ENCODE peak calls at places on chromosome X, in six cellular contexts. D is ovary, M is heart left ventricle, Z is GM23338, S is spleen, J is transverse colon. H is an unnamed sample.

GRCh38 chrX:154349359-154349935 is 25.0 kb downstream of the FLNA start:
- DNase-seq in D (peak), M (no peak), Z (no peak), S (no peak), J (peak), H (peak)

GRCh38 chrX:24253030-24253429 is 60.8 kb downstream of the SUPT20HL2 start:
- DNase-seq in D (no peak), M (no peak), Z (no peak), S (no peak), J (no peak), H (no peak)

GRCh38 chrX:119694601-119695534 is 1.9 kb upstream of the SEPTIN6 start:
- DNase-seq in D (no peak), M (no peak), Z (peak), S (peak), J (no peak), H (no peak)

GRCh38 chrX:103773445-103773844 is 3.2 kb upstream of the PLP1 start:
- DNase-seq in D (no peak), M (no peak), Z (no peak), S (no peak), J (no peak), H (no peak)

GRCh38 chrX:133414399-133415275 is 652 bp downstream of the GPC4 start:
- DNase-seq in D (peak), M (peak), Z (peak), S (no peak), J (peak), H (peak)

GRCh38 chrX:72001471-72001870 is 90.8 kb downstream of the NHSL2 start:
- DNase-seq in D (no peak), M (no peak), Z (peak), S (no peak), J (no peak), H (no peak)

GRCh38 chrX:66731398-66731797 is 92.5 kb upstream of the EDA2R start:
- DNase-seq in D (no peak), M (no peak), Z (peak), S (no peak), J (no peak), H (no peak)

GRCh38 chrX:134631404-134632346 is 26.6 kb downstream of the PLAC1 start:
- DNase-seq in D (peak), M (no peak), Z (no peak), S (no peak), J (peak), H (no peak)

GRCh38 chrX:140799216-140799615 is 89.7 kb downstream of the LINC00632 start:
- DNase-seq in D (no peak), M (no peak), Z (no peak), S (no peak), J (no peak), H (no peak)

GRCh38 chrX:134592303-134592702 is 66.0 kb downstream of the PLAC1 start:
- DNase-seq in D (no peak), M (no peak), Z (no peak), S (no peak), J (no peak), H (no peak)

GRCh38 chrX:77785746-77786548 is at the start of gene ATRX:
- DNase-seq in D (peak), M (peak), Z (peak), S (peak), J (peak), H (peak)

GRCh38 chrX:28177202-28177601 is 196.0 kb upstream of the DCAF8L1 start:
- DNase-seq in D (no peak), M (no peak), Z (peak), S (no peak), J (peak), H (no peak)

GRCh38 chrX:113539599-113540356 is 699.1 kb upstream of the AMOT start:
- DNase-seq in D (no peak), M (no peak), Z (peak), S (no peak), J (no peak), H (no peak)

GRCh38 chrX:38166478-38167083 is 54.1 kb downstream of the SRPX start:
- DNase-seq in D (no peak), M (no peak), Z (peak), S (no peak), J (no peak), H (no peak)

GRCh38 chrX:69257504-69258127 is 92.4 kb upstream of the PJA1 start:
- DNase-seq in D (no peak), M (no peak), Z (no peak), S (no peak), J (no peak), H (no peak)

GRCh38 chrX:132120913-132121312 is 6.9 kb downstream of the FRMD7 start:
- DNase-seq in D (no peak), M (no peak), Z (no peak), S (no peak), J (no peak), H (no peak)

GRCh38 chrX:46770817-46771163 is 11.9 kb upstream of the SLC9A7 start:
- DNase-seq in D (no peak), M (no peak), Z (no peak), S (no peak), J (no peak), H (no peak)

GRCh38 chrX:68421651-68422050 is 11.6 kb downstream of the OPHN1 start:
- DNase-seq in D (no peak), M (no peak), Z (no peak), S (no peak), J (no peak), H (no peak)

GRCh38 chrX:45986971-45987370 is 558.2 kb downstream of the ZNF674 start:
- DNase-seq in D (no peak), M (no peak), Z (no peak), S (no peak), J (no peak), H (no peak)

DNA sequence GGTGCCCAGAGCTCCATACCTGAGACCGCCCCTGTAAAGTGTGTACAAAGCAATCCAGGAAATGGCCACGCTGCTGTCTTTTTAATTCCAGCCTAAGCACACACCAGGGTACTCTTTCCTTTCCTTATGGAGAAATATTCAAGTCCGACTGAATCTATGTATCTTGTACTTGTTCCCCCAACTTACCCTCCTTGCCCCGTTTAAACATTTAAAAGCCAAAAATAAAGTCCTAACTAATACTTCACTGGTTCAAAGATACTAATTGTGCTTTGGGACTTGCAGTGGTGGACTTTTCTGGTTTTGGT is 731 bp upstream of the AMMECR1 start:
- DNase-seq in D (no peak), M (no peak), Z (no peak), S (no peak), J (no peak), H (no peak)
- H3K27ac ChIP-seq in D (peak), M (peak), Z (peak), S (peak), J (peak), H (peak)

GRCh38 chrX:57453901-57454300 is 137.9 kb upstream of the ZXDB start:
- DNase-seq in D (no peak), M (no peak), Z (peak), S (no peak), J (no peak), H (no peak)
- TF ChIP-seq CTCF in D (no peak), M (peak), Z (peak), S (no peak), J (no peak), H (peak)

GRCh38 chrX:13165266-13165665 is 120.8 kb upstream of the FAM9C start:
- DNase-seq in D (no peak), M (no peak), Z (no peak), S (no peak), J (no peak), H (no peak)
- H3K27ac ChIP-seq in D (no peak), M (peak), Z (no peak), S (no peak), J (no peak), H (peak)

GRCh38 chrX:49748211-49748956 is 52.6 kb upstream of the PAGE1 start:
- DNase-seq in D (no peak), M (no peak), Z (no peak), S (no peak), J (no peak), H (no peak)

GRCh38 chrX:49753691-49754090 is 57.9 kb upstream of the PAGE1 start:
- DNase-seq in D (no peak), M (no peak), Z (no peak), S (no peak), J (no peak), H (no peak)

GRCh38 chrX:49756692-49757091 is 60.9 kb upstream of the PAGE1 start:
- DNase-seq in D (no peak), M (no peak), Z (no peak), S (no peak), J (no peak), H (no peak)

DNA sequence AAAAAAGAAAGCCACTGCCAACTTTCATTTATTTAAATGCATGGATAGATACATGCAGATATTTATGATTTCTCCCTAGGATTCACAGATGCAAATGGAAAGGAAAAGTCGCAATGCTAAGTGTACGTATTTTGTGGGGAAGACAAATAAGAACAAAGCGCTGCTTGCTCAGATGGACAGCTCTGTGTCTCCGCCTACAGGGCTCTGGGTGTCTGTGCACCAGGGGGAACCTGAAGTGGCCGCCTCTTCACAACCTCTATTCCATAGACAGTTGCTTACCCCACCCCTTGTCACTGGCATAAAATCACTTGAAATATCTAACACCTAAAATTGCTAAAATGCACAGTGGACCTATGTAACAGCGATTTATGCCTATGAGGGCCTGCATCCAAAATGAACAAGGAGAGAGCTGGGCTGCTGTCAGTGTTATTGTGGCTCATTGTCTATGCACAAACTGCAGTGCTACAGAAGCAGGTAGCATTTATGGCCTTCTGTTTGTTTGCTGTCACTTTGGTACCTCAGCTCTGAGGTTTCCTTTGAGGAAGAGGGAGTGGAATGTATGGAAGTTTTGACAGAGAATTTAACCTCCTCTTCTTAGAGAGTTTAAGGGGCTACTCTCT is 58.6 kb upstream of the PAGE1 start:
- DNase-seq in D (peak), M (no peak), Z (peak), S (no peak), J (peak), H (no peak)
- TF ChIP-seq CTCF in D (peak), M (peak), Z (peak), S (peak), J (peak), H (peak)

GRCh38 chrX:149493567-149494562 is 11.2 kb downstream of the IDS start:
- DNase-seq in D (no peak), M (peak), Z (peak), S (no peak), J (peak), H (no peak)
- H3K27ac ChIP-seq in D (no peak), M (peak), Z (no peak), S (no peak), J (no peak), H (no peak)

DNA sequence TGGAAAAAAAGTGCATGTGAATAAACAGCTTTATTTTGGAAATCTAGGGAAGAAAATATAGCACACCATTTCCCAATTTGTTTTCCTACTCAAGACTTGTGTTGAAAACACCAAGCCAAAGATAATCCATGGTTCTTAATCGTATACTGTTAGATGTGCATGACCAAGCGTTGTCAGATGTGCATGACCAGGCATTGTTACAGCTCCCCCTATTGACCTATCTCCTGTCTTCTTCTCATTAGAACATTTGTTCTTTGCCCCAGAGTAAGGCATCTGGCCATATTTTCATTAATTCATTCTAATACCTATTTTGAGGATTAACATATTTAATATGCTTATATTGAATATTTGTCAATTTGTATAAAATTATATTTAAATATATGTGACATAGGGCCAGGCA is 14.4 kb upstream of the VCX start:
- DNase-seq in D (no peak), M (no peak), Z (peak), S (no peak), J (no peak), H (no peak)
- TF ChIP-seq CTCF in D (no peak), M (peak), Z (peak), S (no peak), J (no peak), H (no peak)

DNA sequence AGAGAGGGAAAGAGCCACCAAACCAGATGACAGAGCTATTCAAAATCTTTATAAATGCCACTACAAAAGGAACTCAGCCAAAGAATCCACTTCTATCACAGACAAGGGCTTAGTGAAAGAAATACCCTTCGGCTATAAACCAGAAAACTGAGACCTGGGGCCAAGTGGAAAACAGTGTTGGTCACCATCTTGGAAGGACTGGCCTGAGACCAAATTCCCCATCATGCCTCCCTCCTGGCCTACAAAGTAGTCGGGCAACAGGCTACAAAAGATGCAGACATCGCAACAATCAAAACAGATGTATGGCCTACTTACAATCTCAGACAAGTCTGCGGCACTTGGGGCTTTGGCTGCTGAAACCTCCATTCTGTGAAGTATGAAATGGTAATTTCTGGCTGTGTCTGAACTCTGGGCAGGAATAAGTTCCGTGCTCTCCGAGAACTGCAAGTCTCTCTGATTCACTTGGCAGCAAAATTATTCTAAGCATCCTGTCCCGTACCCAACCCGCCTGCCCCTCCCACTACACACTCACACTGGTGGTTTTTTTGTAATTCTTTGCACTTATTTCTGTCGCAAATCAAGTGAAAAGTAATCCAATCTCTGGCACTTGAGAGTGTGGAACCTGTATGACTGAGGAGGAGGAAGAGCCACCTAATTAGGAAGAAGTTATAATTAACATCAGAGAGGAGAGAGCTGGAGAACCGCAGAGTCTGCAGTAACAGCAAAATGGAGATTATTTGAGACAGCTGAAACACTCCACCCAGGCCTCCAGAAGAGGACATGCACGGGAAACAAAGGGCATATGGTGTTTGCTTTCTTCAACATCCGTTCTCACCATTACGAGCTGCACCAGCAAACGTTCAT is 87.8 kb downstream of the SH3KBP1 start:
- DNase-seq in D (no peak), M (no peak), Z (no peak), S (no peak), J (no peak), H (no peak)
- H3K27ac ChIP-seq in D (no peak), M (peak), Z (no peak), S (peak), J (peak), H (no peak)

DNA sequence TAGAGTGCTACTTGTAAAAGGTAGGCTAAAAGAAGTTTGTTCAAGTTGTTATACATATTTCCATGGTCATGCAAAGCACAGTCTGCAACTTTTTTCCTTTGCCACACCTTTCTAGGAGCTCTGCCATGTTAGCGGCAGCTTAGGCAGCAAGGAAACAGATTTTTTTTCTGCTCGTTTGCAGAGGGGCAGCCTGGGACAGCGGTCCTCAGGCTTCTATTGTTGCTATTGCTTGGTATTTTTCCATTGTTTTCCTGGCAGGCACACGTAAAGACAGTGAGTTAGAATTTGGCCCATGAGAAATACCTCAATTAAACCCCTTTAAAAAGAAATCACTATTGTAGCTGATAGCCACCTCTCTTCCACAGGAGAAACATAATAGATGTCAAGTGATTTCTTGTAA is 391.4 kb downstream of the SH2D1A start:
- DNase-seq in D (no peak), M (no peak), Z (peak), S (no peak), J (no peak), H (no peak)
- TF ChIP-seq CTCF in D (no peak), M (no peak), Z (no peak), S (no peak), J (no peak), H (no peak)

H was measured in kidney.